ENCODE peak calls at places on chromosomes 12 and 14, in ten cellular contexts. I is CD8-positive, alpha-beta memory T cell; S is IMR-90; J is left lung; V is cardiac muscle cell; A is colonic mucosa; Q is fibroblast of lung; G is astrocyte; M is dorsolateral prefrontal cortex; F is MM.1S. O is an unnamed sample.

GRCh38 chr14:54147285-54147684 is 190.7 kb upstream of the BMP4 start:
- DNase-seq in G (peak; percentile 71), F (no peak), S (peak; percentile 12), I (no peak), A (no peak), M (no peak), Q (peak; percentile 81), V (peak; percentile 66), J (no peak), O (peak; percentile 6)

GRCh38 chr12:15613981-15614380 is 175.2 kb downstream of the EPS8 start:
- DNase-seq in S (no peak), A (no peak), M (no peak), G (peak; percentile 34), J (no peak), I (no peak), V (no peak), F (no peak), Q (peak; percentile 46), O (no peak)

GRCh38 chr12:2288471-2288870 is 235.7 kb downstream of the CACNA1C start:
- DNase-seq in S (no peak), J (no peak), I (no peak), A (no peak), G (no peak), Q (no peak), F (no peak), M (no peak), V (no peak), O (no peak)

GRCh38 chr12:102957339-102958050 is at the start of gene ASCL1:
- DNase-seq in V (peak; percentile 43), M (no peak), G (peak; percentile 22), F (peak; percentile 34), J (no peak), I (no peak), S (peak; percentile 10), Q (peak; percentile 33), A (no peak), O (peak; percentile 7)

GRCh38 chr12:11563785-11564739 is 85.4 kb upstream of the ETV6 start:
- DNase-seq in A (no peak), S (no peak), Q (no peak), F (no peak), J (no peak), M (no peak), V (peak; percentile 16), G (no peak), I (no peak), O (no peak)

GRCh38 chr12:26196424-26196722 is 1.0 kb downstream of the SSPN start:
- DNase-seq in G (peak; percentile 42), S (peak; percentile 25), F (no peak), V (peak; percentile 44), M (peak; percentile 21), I (no peak), J (no peak), Q (peak; percentile 43), A (no peak), O (no peak)

GRCh38 chr14:105470812-105471771 is 3.5 kb upstream of the CRIP2 start:
- DNase-seq in I (no peak), F (no peak), A (no peak), J (no peak), V (peak; percentile 20), G (no peak), M (no peak), Q (no peak), S (no peak), O (no peak)

GRCh38 chr14:53520529-53520928 is 367.4 kb upstream of the DDHD1 start:
- DNase-seq in V (no peak), M (no peak), J (no peak), G (no peak), I (no peak), A (no peak), F (no peak), Q (no peak), S (no peak), O (no peak)

GRCh38 chr12:88960213-88960878 is 380.1 kb upstream of the KITLG start:
- DNase-seq in F (peak; percentile 43), S (peak; percentile 49), Q (peak; percentile 75), J (no peak), V (peak; percentile 58), I (no peak), A (no peak), M (no peak), G (peak; percentile 70), O (no peak)

GRCh38 chr12:54977155-54977554 is 7.4 kb downstream of the TESPA1 start:
- DNase-seq in A (no peak), M (no peak), F (no peak), J (no peak), I (no peak), S (peak; percentile 56), Q (peak; percentile 87), G (peak; percentile 82), V (peak; percentile 30), O (no peak)
- H3K27me3 ChIP-seq in A (no peaks in the 10 kb centered on the region), M (no peaks in the 10 kb centered on the region), F (no peaks in the 10 kb centered on the region), J (no peaks in the 10 kb centered on the region), I (no peaks in the 10 kb centered on the region), S (peaks cover 1% of the 10 kb centered on the region), Q (no peaks in the 10 kb centered on the region), G (no peaks in the 10 kb centered on the region), V (no peaks in the 10 kb centered on the region), O (peaks cover 6% of the 10 kb centered on the region)

DNA sequence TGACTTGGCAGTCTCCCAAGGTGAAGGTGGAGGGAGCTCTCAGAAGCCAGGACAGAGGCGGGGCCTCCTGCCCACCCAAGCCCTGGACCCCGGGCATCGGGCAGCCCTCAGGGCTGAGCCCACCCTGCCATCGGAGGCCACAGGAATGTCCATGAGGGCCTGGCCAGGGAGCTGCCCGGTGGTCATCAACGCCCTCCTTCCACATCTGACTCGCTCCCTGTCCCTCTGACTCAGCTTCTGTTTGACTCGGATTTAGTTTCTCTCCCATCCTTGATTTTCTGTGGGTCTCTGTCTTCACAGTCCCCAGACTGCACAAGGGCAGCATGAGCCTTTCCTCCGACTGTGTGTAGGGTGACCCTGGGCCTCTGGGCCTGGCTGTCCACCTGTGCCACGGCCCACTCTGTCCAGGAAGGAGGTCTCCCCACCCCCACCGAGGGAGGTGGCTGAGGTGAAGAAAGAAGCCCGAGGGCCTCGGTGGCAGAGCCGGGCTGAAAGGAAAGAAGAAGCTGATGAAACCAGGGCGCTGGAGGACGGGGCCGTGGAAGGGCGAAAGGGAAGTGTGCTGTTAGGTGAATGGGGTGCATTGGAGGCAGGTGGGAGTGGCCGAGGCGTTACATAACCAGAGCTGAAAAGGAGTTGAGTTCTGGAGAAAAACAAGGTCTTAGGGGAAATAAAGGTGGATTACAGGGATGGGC is 16.8 kb upstream of the TMEM106C start:
- DNase-seq in F (no peak), G (peak; percentile 9), Q (no peak), I (no peak), A (no peak), V (no peak), J (peak; percentile 88), S (peak; percentile 41), M (no peak), O (peak; percentile 77)
- H3K27ac ChIP-seq in F (no peak overlapping the region), G (no peak overlapping the region), Q (no peak overlapping the region), I (no peak overlapping the region), A (no peak overlapping the region), V (no peak overlapping the region), J (peak overlapping the region; percentile 18), S (no peak overlapping the region), M (no peak overlapping the region), O (peak overlapping the region; percentile 41)

GRCh38 chr14:102320033-102320660 is 601 bp downstream of the ZNF839 start:
- DNase-seq in F (peak; percentile 14), V (peak; percentile 54), Q (peak; percentile 62), I (peak; percentile 61), S (peak; percentile 56), G (peak; percentile 52), A (peak; percentile 48), M (peak; percentile 23), J (no peak), O (peak; percentile 53)

GRCh38 chr14:102318781-102319276 is 717 bp upstream of the ZNF839 start:
- DNase-seq in I (no peak), F (no peak), S (no peak), V (no peak), G (no peak), Q (no peak), A (peak; percentile 30), J (no peak), M (no peak), O (no peak)

GRCh38 chr14:102321456-102322101 is 2.0 kb downstream of the ZNF839 start:
- DNase-seq in Q (no peak), S (no peak), J (no peak), G (no peak), M (no peak), A (no peak), F (no peak), I (no peak), V (no peak), O (no peak)

GRCh38 chr14:102319351-102320032 is at the start of gene ZNF839:
- DNase-seq in G (peak; percentile 73), I (peak; percentile 92), M (peak; percentile 91), J (peak; percentile 97), Q (peak; percentile 84), V (peak; percentile 92), F (peak; percentile 86), S (peak; percentile 86), A (peak; percentile 94), O (peak; percentile 87)

DNA sequence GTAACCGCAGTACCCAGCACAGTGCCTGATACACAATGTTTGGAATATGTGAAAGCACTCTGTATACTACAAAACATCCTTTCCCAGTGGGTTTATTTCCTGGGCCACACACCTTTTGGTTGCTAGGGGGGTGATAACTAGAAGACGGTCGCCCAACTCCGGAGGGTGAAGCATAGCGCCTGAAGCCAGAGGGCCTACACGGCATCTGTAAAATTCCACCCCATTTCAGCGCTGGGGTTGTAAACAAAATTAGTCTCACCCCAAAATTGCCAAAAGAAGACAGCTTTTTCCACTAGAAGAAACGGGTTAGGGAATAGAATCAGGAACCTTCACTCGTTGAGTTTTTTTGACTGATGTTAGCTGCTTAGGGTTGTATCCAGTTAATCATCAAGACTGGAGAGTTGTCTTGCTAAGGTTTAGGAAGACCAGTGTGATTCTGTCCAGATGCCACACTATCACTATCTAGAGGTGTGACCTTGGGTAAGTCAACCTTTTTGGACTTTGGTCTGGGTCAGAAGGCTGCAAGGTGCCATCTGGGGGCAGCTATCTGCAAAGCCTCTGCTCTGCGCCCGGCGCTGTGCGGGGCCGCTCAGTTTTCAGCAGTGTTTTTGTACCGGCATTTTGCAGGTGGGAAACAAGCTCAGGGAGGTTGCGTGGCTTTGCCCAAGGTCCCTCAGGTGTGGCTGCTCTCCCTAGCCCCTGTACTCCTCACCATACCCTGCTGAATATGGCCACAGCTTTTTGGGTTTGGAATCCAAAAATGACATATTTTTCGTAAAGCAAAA is 1.3 kb downstream of the ZNF839 start:
- DNase-seq in I (no peak), V (no peak), F (no peak), A (no peak), G (no peak), J (no peak), S (no peak), M (no peak), Q (no peak), O (no peak)
- H3K4me3 ChIP-seq in I (peak overlapping the region; percentile 69), V (peak overlapping the region; percentile 73), F (peak overlapping the region; percentile 76), A (peak overlapping the region; percentile 83), G (peak overlapping the region; percentile 79), J (peak overlapping the region; percentile 70), S (peak overlapping the region; percentile 78), M (peak overlapping the region; percentile 90), Q (peak overlapping the region; percentile 67), O (peak overlapping the region; percentile 96)

DNA sequence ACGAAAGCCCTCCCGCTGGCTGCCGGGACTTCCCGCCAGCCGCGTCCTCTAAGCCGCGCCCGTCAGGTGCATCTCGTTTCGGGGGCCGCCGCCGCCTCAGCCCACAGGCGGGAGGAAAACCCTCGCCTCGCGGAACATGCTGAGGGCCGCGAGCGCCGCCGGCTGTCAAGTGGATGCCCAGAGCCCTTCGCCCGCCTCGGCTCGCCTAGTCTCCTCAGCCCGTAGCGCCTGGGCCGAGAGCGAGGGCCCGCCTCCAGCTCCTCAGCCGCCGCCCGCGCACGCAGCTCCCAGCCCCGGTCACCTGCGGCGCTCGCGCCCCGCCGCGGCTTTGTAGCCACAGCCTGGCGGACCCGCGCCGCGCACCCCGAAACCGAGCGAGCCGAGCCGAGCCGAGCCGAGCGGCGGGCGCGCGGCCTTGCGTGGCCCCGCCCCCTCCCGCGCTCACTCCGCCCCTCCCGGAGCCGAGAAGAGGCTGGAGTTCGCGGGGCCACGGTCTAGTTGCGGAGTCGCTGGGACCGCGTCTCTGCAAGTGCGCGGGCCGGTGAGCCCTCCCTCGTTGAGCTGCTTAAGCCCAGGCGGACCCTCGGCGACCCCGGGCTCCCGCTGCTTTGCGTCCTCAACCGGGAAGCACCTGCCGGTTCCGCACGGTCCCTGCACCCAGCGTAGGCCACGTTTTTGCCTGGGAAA is at the start of gene EML5:
- DNase-seq in A (peak; percentile 84), G (peak; percentile 31), J (peak; percentile 97), M (peak; percentile 90), V (peak; percentile 67), I (peak; percentile 89), Q (peak; percentile 64), S (peak; percentile 73), F (peak; percentile 81), O (peak; percentile 41)
- H3K27me3 ChIP-seq in A (no peaks in the 10 kb centered on the region), G (peaks cover 23% of the 10 kb centered on the region), J (peaks cover 17% of the 10 kb centered on the region), M (no peaks in the 10 kb centered on the region), V (peaks cover 78% of the 10 kb centered on the region), I (no peaks in the 10 kb centered on the region), Q (no peaks in the 10 kb centered on the region), S (no peaks in the 10 kb centered on the region), F (no peaks in the 10 kb centered on the region), O (peaks cover 25% of the 10 kb centered on the region)